ENCODE peak calls at places on chromosome 12, in four cellular contexts. X is heart left ventricle, S is neuronal stem cell, E is stomach. H is an unnamed sample.

GRCh38 chr12:105083551-105084105 is 630 bp downstream of the ALDH1L2 start:
- DNase-seq in X (peak), S (no peak), E (peak), H (no peak)

GRCh38 chr12:57214398-57214781 is 2.2 kb upstream of the NXPH4 start:
- DNase-seq in X (peak), S (peak), E (peak), H (peak)

GRCh38 chr12:2168808-2169207 is 116.0 kb downstream of the CACNA1C start:
- DNase-seq in X (no peak), S (no peak), E (no peak), H (peak)

GRCh38 chr12:5915511-5915910 is 29.5 kb downstream of the ANO2 start:
- DNase-seq in X (no peak), S (no peak), E (no peak), H (no peak)

GRCh38 chr12:96878704-96879103 is 28.4 kb upstream of the NEDD1 start:
- DNase-seq in X (no peak), S (no peak), E (no peak), H (no peak)

GRCh38 chr12:55822228-55822627 is 4.4 kb downstream of the ORMDL2 start:
- DNase-seq in X (no peak), S (no peak), E (no peak), H (no peak)

GRCh38 chr12:20174776-20175175 is 193.6 kb upstream of the PDE3A start:
- DNase-seq in X (no peak), S (no peak), E (no peak), H (no peak)

GRCh38 chr12:31780096-31780495 is 51.3 kb upstream of the AMN1 start:
- DNase-seq in X (no peak), S (no peak), E (no peak), H (no peak)

GRCh38 chr12:62730649-62731377 is 204.1 kb downstream of the PPM1H start:
- DNase-seq in X (no peak), S (no peak), E (no peak), H (no peak)

GRCh38 chr12:108640802-108641445 is 7.2 kb upstream of the SELPLG start:
- DNase-seq in X (no peak), S (no peak), E (peak), H (no peak)

GRCh38 chr12:89333564-89334252 is 18.6 kb downstream of the DUSP6 start:
- DNase-seq in X (peak), S (no peak), E (no peak), H (no peak)

GRCh38 chr12:82832091-82832490 is 145.4 kb downstream of the TMTC2 start:
- DNase-seq in X (no peak), S (no peak), E (no peak), H (no peak)

GRCh38 chr12:113019045-113019444 is 37.5 kb upstream of the DTX1 start:
- DNase-seq in X (no peak), S (no peak), E (no peak), H (no peak)

GRCh38 chr12:126480396-126480795 is 1415.2 kb downstream of the AACS start:
- DNase-seq in X (no peak), S (no peak), E (no peak), H (no peak)

GRCh38 chr12:132235116-132235820 is 91.0 kb downstream of the NOC4L start:
- DNase-seq in X (no peak), S (no peak), E (no peak), H (no peak)

GRCh38 chr12:132593938-132594358 is 16.4 kb downstream of the LRCOL1 start:
- DNase-seq in X (peak), S (peak), E (peak), H (peak)

GRCh38 chr12:127174881-127175280 is 1092.1 kb upstream of the TMEM132C start:
- DNase-seq in X (no peak), S (no peak), E (no peak), H (no peak)

GRCh38 chr12:67633708-67634107 is 14.8 kb upstream of the DYRK2 start:
- DNase-seq in X (no peak), S (no peak), E (peak), H (no peak)

GRCh38 chr12:91224411-91224810 is 41.8 kb upstream of the DCN start:
- DNase-seq in X (no peak), S (no peak), E (no peak), H (no peak)

GRCh38 chr12:114697741-114698565 is 14.0 kb upstream of the TBX3 start:
- DNase-seq in X (no peak), S (peak), E (no peak), H (no peak)

GRCh38 chr12:94203181-94203546 is 54.8 kb downstream of the PLXNC1 start:
- DNase-seq in X (no peak), S (no peak), E (no peak), H (no peak)

GRCh38 chr12:124442772-124443445 is 124.5 kb downstream of the NCOR2 start:
- DNase-seq in X (no peak), S (no peak), E (no peak), H (no peak)

GRCh38 chr12:3195859-3196483 is 118.8 kb downstream of the TSPAN9 start:
- DNase-seq in X (no peak), S (no peak), E (no peak), H (no peak)

GRCh38 chr12:31215521-31216232 is 110.3 kb downstream of the SINHCAF start:
- DNase-seq in X (peak), S (no peak), E (no peak), H (no peak)

GRCh38 chr12:124497658-124498057 is 69.8 kb downstream of the NCOR2 start:
- DNase-seq in X (peak), S (no peak), E (no peak), H (no peak)

GRCh38 chr12:51949342-51950030 is 2.0 kb upstream of the ACVR1B start:
- DNase-seq in X (no peak), S (no peak), E (no peak), H (no peak)

GRCh38 chr12:78290606-78291345 is 460.1 kb downstream of the NAV3 start:
- DNase-seq in X (no peak), S (no peak), E (no peak), H (peak)

GRCh38 chr12:6313326-6313940 is 3.0 kb downstream of the PLEKHG6 start:
- DNase-seq in X (no peak), S (no peak), E (no peak), H (no peak)

GRCh38 chr12:131941116-131941986 is 8.4 kb upstream of the EP400 start:
- DNase-seq in X (no peak), S (no peak), E (peak), H (no peak)

GRCh38 chr12:22283006-22283506 is 51.5 kb downstream of the ST8SIA1 start:
- DNase-seq in X (no peak), S (no peak), E (no peak), H (no peak)

GRCh38 chr12:95480230-95480629 is 6.3 kb downstream of the METAP2 start:
- DNase-seq in X (no peak), S (no peak), E (no peak), H (no peak)

GRCh38 chr12:65956056-65956738 is 131.9 kb downstream of the HMGA2 start:
- DNase-seq in X (no peak), S (no peak), E (no peak), H (no peak)

GRCh38 chr12:57726884-57727757 is 11.4 kb downstream of the AGAP2 start:
- DNase-seq in X (peak), S (no peak), E (peak), H (peak)

GRCh38 chr12:4867384-4867783 is 42.3 kb upstream of the KCNA1 start:
- DNase-seq in X (no peak), S (no peak), E (no peak), H (no peak)

GRCh38 chr12:132189378-132190011 is 45.2 kb downstream of the NOC4L start:
- DNase-seq in X (peak), S (peak), E (peak), H (peak)

GRCh38 chr12:124792177-124792576 is 71.5 kb downstream of the SCARB1 start:
- DNase-seq in X (no peak), S (no peak), E (no peak), H (no peak)

GRCh38 chr12:79326225-79326624 is 364.5 kb downstream of the PAWR start:
- DNase-seq in X (no peak), S (no peak), E (no peak), H (no peak)

GRCh38 chr12:64560395-64561301 is 49.6 kb upstream of the RASSF3 start:
- DNase-seq in X (no peak), S (no peak), E (no peak), H (no peak)

GRCh38 chr12:27331299-27331926 is 1.2 kb upstream of the BMAL2 start:
- DNase-seq in X (no peak), S (no peak), E (no peak), H (no peak)

GRCh38 chr12:76219806-76220205 is 128.4 kb downstream of the BBS10 start:
- DNase-seq in X (no peak), S (no peak), E (no peak), H (no peak)

GRCh38 chr12:53430116-53430515 is 6.5 kb downstream of the AMHR2 start:
- DNase-seq in X (no peak), S (no peak), E (no peak), H (no peak)

GRCh38 chr12:53428741-53429140 is 5.1 kb downstream of the AMHR2 start:
- DNase-seq in X (no peak), S (no peak), E (no peak), H (no peak)

GRCh38 chr12:53431187-53431586 is 7.5 kb downstream of the AMHR2 start:
- DNase-seq in X (no peak), S (no peak), E (no peak), H (no peak)

GRCh38 chr12:53425515-53426150 is 2.0 kb downstream of the AMHR2 start:
- DNase-seq in X (no peak), S (no peak), E (no peak), H (no peak)

DNA sequence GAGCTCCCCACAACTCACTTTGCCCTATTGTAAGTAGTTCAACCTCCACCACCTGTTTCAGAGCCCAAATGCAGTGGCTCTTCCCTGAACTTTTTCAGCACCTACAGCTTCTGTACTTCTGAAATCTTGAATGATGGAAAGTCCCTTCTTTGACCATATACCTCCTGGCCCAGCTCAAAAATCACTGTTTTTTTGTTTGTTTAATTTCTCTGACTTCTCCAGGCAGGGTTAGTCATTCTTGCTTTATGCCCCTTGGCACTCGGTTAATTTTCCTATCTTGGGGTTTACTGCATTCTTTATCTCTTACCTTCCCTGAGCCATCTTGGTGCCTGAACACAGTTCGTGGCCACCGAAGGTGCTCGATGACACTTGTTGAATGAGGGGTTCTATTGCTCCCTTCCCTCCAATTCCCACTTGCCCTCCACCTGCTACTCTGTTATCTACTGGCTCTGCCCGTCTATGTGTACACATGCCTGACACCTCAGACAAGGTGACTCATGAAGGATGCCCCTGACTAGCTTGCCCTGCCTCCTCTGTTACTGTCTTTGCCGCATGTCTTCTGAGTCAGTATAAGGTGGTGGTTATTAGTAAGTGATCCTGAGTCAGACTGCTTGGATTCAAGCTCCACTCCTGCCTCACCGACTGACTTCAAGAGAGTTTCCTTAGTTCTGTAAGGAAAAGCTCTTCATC is 4.4 kb downstream of the AMHR2 start:
- DNase-seq in X (no peak), S (no peak), E (no peak), H (peak)
- H3K4me3 ChIP-seq in X (no peak), S (no peak), E (no peak), H (no peak)

DNA sequence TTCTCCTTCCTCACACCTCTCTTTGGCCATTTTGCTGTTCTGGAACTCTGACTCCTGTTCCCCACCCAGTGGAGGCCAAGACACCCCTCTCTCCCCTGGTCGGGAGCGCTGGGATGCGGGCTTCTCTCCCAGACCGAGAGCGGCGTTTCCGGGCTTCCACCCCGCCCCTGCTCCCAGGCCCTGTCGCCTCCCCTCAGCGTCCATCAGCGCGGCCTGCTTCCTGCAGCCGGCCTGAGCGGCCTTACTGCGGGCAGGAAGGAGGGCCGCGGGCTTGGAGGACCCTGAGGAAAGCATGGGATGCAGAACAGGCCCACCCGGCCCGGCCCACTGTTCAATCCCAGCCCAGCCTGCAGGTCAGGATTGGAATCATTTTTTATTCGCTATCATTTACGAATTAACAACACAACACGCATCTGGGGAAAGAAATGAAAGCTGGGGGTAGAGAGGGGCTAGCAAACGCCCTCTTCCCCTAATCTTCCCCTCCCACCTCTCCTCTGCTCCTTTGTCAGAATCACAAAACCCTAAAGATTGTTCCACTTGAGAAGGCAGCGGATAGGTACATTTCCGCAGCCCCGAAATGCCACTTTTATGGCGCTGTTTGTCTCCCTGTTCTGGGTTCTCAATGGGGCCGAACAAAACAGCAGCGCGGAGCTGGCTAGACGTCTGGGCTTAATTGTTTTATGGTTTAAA is 3.8 kb upstream of the HOXC8 start:
- DNase-seq in X (no peak), S (no peak), E (no peak), H (no peak)
- H3K4me3 ChIP-seq in X (no peak), S (no peak), E (no peak), H (no peak)

DNA sequence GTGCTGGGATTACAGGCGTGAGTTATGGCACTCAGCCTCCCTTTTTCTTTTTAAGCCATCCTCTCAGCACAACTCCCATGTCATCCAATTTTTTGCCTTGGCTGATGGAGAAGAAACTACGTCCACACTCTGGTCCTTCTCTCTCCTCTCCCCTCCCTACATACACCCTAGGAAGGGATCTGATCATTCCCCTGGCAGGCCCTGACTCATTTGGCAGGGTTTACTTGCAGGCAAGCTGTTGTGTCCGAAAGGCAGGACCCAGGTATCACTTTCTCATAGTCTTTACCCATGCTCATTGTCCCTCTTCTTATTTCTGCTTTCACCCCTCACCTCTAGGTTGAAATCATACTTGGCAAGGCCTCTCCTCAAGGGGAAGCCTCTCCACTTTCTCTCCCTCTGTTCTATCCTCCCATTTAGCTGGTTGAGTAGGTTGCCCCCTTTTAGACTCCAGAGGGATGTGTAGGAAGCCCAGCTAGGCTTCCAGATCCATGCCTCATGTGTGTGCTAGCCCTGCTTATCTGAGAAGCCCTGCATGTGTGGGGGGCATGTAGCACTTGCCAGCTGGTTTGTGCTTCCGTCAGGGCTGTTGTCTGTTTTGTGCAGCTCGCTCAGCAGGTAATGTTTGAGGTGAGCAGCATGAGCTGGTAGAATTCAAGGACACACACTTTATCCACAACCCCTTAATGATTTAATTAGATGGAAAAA is 14.8 kb downstream of the GPR19 start:
- DNase-seq in X (no peak), S (no peak), E (no peak), H (no peak)
- H3K4me3 ChIP-seq in X (no peak), S (no peak), E (no peak), H (no peak)

GRCh38 chr12:54389536-54390175 is 5.1 kb upstream of the ZNF385A start:
- DNase-seq in X (no peak), S (no peak), E (no peak), H (no peak)

GRCh38 chr12:54390176-54390667 is 5.7 kb upstream of the ZNF385A start:
- DNase-seq in X (no peak), S (no peak), E (no peak), H (no peak)

GRCh38 chr12:54390668-54391551 is 6.4 kb upstream of the ZNF385A start:
- DNase-seq in X (no peak), S (no peak), E (peak), H (no peak)

GRCh38 chr12:54388214-54389138 is 3.9 kb upstream of the ZNF385A start:
- DNase-seq in X (no peak), S (no peak), E (no peak), H (no peak)

DNA sequence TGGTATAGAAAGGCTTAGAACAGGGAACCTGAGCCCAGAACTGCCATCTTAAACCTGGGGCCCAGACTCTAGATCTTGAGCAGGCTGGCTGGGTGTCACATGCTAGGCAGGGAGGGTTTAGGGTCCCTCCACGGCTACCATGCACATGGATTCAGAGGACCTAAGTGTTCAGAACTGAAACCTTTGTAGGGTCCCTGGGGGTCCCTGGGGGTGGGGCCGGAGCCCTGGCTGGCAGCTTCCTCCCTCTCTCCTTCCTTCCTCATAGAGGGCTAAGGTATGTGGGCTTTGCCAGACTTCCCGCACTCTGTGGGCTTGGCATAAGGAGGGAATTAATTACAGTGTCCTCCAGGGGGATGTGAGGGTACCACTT is 4.6 kb upstream of the ZNF385A start:
- DNase-seq in X (no peak), S (no peak), E (no peak), H (no peak)
- H3K4me3 ChIP-seq in X (no peak), S (no peak), E (no peak), H (no peak)

H was measured in right lobe of liver.